ENCODE peak calls at places on chromosomes 5 and 9, in eight cellular contexts. W is lung microvascular endothelial cell; I is stimulated activated naive CD8-positive, alpha-beta T cell treated with anti-CD3 and anti-CD28 coated beads, Interleukin-15, amount 100 ng/mL, for 72 hours; M is activated CD4-positive, alpha-beta T cell treated with anti-CD3 and anti-CD28 coated beads, Interleukin-2, amount 10 ng/mL, durations not matched to agents 7 days and 5 days; X is amygdala; R is left colon; E is WERI-Rb-1; S is NCI-H1105 treated with DMSO at 0.1 percent for 48 hours. A is an unnamed sample.

GRCh38 chr5:146825033-146825432 is 53.5 kb downstream of the PPP2R2B start:
- DNase-seq in I (no peak), W (peak), R (peak), E (no peak), M (peak), X (no peak), S (no peak), A (peak)

GRCh38 chr9:137470785-137471184 is 11.7 kb upstream of the NSMF start:
- DNase-seq in S (no peak), M (no peak), I (no peak), E (no peak), X (no peak), R (no peak), W (peak), A (no peak)

GRCh38 chr5:149388498-149389190 is 9.6 kb upstream of the IL17B start:
- DNase-seq in E (no peak), W (no peak), X (no peak), R (no peak), I (no peak), M (no peak), S (no peak), A (no peak)

GRCh38 chr5:176625512-176625911 is 4.8 kb downstream of the SNCB start:
- DNase-seq in X (no peak), W (no peak), S (no peak), I (no peak), M (no peak), R (no peak), E (no peak), A (no peak)

GRCh38 chr5:132466453-132467291 is 23.9 kb downstream of the IRF1 start:
- DNase-seq in S (no peak), R (peak), W (no peak), E (no peak), M (peak), I (peak), X (no peak), A (peak)

GRCh38 chr9:63816742-63817621 is 1468.0 kb downstream of the FOXD4L5 start:
- DNase-seq in X (no peak), E (peak), S (no peak), I (peak), M (peak), W (peak), R (peak), A (peak)

GRCh38 chr9:14913366-14913765 is 3.1 kb upstream of the FREM1 start:
- DNase-seq in W (no peak), S (no peak), I (no peak), X (no peak), E (no peak), M (no peak), R (no peak), A (no peak)

GRCh38 chr5:31471916-31472315 is 60.0 kb downstream of the DROSHA start:
- DNase-seq in I (no peak), X (no peak), E (no peak), R (no peak), W (no peak), M (no peak), S (no peak), A (no peak)

GRCh38 chr5:74636552-74636951 is 4.0 kb downstream of the ENC1 start:
- DNase-seq in I (no peak), X (no peak), R (no peak), W (peak), S (no peak), M (no peak), E (no peak), A (no peak)

GRCh38 chr9:88583901-88584596 is 49.1 kb downstream of the NXNL2 start:
- DNase-seq in M (no peak), I (no peak), R (no peak), W (no peak), X (no peak), E (peak), S (no peak), A (no peak)

GRCh38 chr9:127506814-127507750 is 55.8 kb downstream of the LRSAM1 start:
- DNase-seq in W (no peak), R (no peak), X (no peak), S (no peak), M (no peak), E (no peak), I (no peak), A (no peak)

GRCh38 chr5:43627028-43627427 is 24.0 kb downstream of the NNT start:
- DNase-seq in W (peak), I (no peak), R (peak), S (no peak), X (no peak), M (no peak), E (peak), A (peak)

GRCh38 chr9:19378647-19379046 is 1.4 kb downstream of the RPS6 start:
- DNase-seq in R (no peak), X (no peak), M (no peak), W (no peak), I (no peak), E (no peak), S (no peak), A (no peak)

GRCh38 chr5:14428302-14429081 is 153.1 kb upstream of the OTULINL start:
- DNase-seq in X (no peak), W (no peak), E (no peak), I (no peak), M (no peak), S (peak), R (no peak), A (no peak)

GRCh38 chr5:148681157-148682131 is 27.1 kb upstream of the HTR4 start:
- DNase-seq in X (no peak), M (no peak), S (no peak), R (no peak), I (no peak), E (no peak), W (no peak), A (no peak)

GRCh38 chr5:1090538-1090937 is 21.3 kb downstream of the SLC12A7 start:
- DNase-seq in S (no peak), X (no peak), W (peak), R (no peak), E (no peak), I (no peak), M (no peak), A (no peak)

GRCh38 chr9:5493597-5494511 is 16.5 kb upstream of the PDCD1LG2 start:
- DNase-seq in S (no peak), X (peak), W (peak), R (peak), E (no peak), M (no peak), I (no peak), A (peak)

GRCh38 chr9:105065119-105066088 is 137.4 kb upstream of the ABCA1 start:
- DNase-seq in S (peak), X (no peak), M (no peak), I (no peak), E (peak), W (no peak), R (peak), A (no peak)

GRCh38 chr5:116046261-116046660 is 14.0 kb downstream of the ARL14EPL start:
- DNase-seq in R (no peak), X (no peak), S (no peak), E (no peak), I (no peak), W (no peak), M (no peak), A (no peak)

GRCh38 chr5:163305655-163306054 is 131.7 kb upstream of the CCNG1 start:
- DNase-seq in R (no peak), S (no peak), I (no peak), W (no peak), X (no peak), M (no peak), E (no peak), A (no peak)

GRCh38 chr5:108749130-108749861 is 1.6 kb downstream of the FER start:
- DNase-seq in S (no peak), I (no peak), R (no peak), X (no peak), W (peak), M (peak), E (no peak), A (peak)

GRCh38 chr9:97397220-97397619 is 14.7 kb upstream of the TDRD7 start:
- DNase-seq in X (no peak), M (peak), W (no peak), I (peak), S (no peak), E (no peak), R (no peak), A (peak)

GRCh38 chr9:38432922-38433510 is 8.8 kb upstream of the IGFBPL1 start:
- DNase-seq in S (peak), X (no peak), R (no peak), I (no peak), E (no peak), W (peak), M (no peak), A (peak)